ENCODE peak calls at places on chromosomes 7 and 10, in eight cellular contexts. W, K, N, I, O, C, A and Z are unnamed samples. For H3K36me3, the result is how much of the 10 kb centered on the place peaks cover.

GRCh38 chr7:111560773-111561658 is 1.3 kb downstream of the IMMP2L start:
- DNase-seq in O (no peak), I (no peak), K (no peak), C (peak), N (peak), W (peak), A (no peak), Z (peak)

GRCh38 chr10:16609195-16609594 is 87.5 kb upstream of the C1QL3 start:
- DNase-seq in I (no peak), C (no peak), N (no peak), A (no peak), O (no peak), K (no peak), W (no peak), Z (no peak)

GRCh38 chr10:51472154-51472553 is 227.2 kb downstream of the CSTF2T start:
- DNase-seq in W (no peak), C (no peak), I (no peak), K (no peak), O (no peak), N (no peak), A (no peak), Z (no peak)

GRCh38 chr10:3668961-3669330 is 116.1 kb downstream of the KLF6 start:
- DNase-seq in K (no peak), A (no peak), O (no peak), N (no peak), C (no peak), W (no peak), I (no peak), Z (no peak)

GRCh38 chr10:57948796-57949195 is 318.9 kb downstream of the IPMK start:
- DNase-seq in C (no peak), O (no peak), I (no peak), K (no peak), N (no peak), A (no peak), W (no peak), Z (no peak)

GRCh38 chr10:24872049-24872789 is 80.2 kb downstream of the PRTFDC1 start:
- DNase-seq in W (peak), N (peak), I (no peak), K (no peak), A (no peak), C (no peak), O (no peak), Z (no peak)

GRCh38 chr10:89062861-89063260 is 72.3 kb downstream of the FAS start:
- DNase-seq in I (peak), C (no peak), K (no peak), N (no peak), A (no peak), W (no peak), O (no peak), Z (no peak)

GRCh38 chr10:109427421-109427820 is 495.9 kb downstream of the XPNPEP1 start:
- DNase-seq in O (no peak), N (no peak), K (no peak), C (no peak), I (no peak), A (no peak), W (peak), Z (no peak)

GRCh38 chr7:129376076-129376777 is 58.0 kb upstream of the STRIP2 start:
- DNase-seq in K (peak), I (peak), C (peak), A (no peak), O (peak), N (peak), W (peak), Z (no peak)

GRCh38 chr7:2520131-2520807 is 695 bp downstream of the LFNG start:
- DNase-seq in N (peak), W (no peak), C (peak), O (no peak), K (no peak), I (peak), A (no peak), Z (no peak)

GRCh38 chr7:44201813-44202212 is 1.0 kb downstream of the YKT6 start:
- DNase-seq in C (no peak), A (no peak), K (no peak), N (no peak), I (no peak), W (peak), O (no peak), Z (no peak)

GRCh38 chr7:378551-379455 is 88.8 kb downstream of the FOXL3 start:
- DNase-seq in K (no peak), O (no peak), A (peak), C (peak), N (no peak), W (no peak), I (peak), Z (no peak)

GRCh38 chr7:7920056-7920455 is 48.5 kb upstream of the GLCCI1 start:
- DNase-seq in N (no peak), W (no peak), I (no peak), K (no peak), C (no peak), A (no peak), O (no peak), Z (no peak)
- H3K4me3 ChIP-seq in N (no peak), W (no peak), I (no peak), K (no peak), C (peak), A (no peak), O (no peak), Z (no peak)

DNA sequence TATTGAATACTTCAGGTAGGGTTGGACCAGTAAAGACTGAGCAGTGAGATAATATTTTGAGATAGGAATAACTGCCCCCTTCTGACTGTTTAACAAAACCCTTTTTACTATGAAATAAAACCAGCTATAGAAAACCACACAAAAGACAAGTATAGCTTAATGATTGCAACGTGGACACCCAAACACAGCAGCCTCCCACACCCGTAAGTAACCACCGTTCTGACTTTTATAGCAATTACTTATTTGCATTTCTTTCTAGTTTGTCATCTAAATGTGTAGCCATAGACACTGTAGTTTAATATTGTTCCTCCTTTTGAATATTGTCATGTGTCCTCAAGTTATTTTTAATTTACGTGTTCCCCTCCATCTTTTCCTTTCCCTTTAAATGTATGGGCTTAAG is 42.9 kb upstream of the SYPL1 start:
- DNase-seq in N (no peak), I (no peak), O (no peak), C (no peak), K (no peak), A (no peak), W (no peak), Z (no peak)
- H3K27ac ChIP-seq in N (no peak), I (no peak), O (no peak), C (no peak), K (no peak), A (no peak), W (no peak), Z (no peak)

GRCh38 chr10:119166111-119166500 is 592 bp upstream of the SFXN4 start:
- DNase-seq in N (no peak), K (no peak), I (no peak), A (peak), O (no peak), C (no peak), W (no peak), Z (no peak)
- H3K36me3 ChIP-seq in N (under half), K (under half), I (under half), A (under half), O (under half), C (under half), W (under half), Z (under half)

GRCh38 chr10:79350407-79351154 is 3.3 kb downstream of the PPIF start:
- DNase-seq in W (no peak), A (peak), C (no peak), N (no peak), K (no peak), O (no peak), I (no peak), Z (no peak)
- H3K4me3 ChIP-seq in W (no peak), A (no peak), C (no peak), N (no peak), K (no peak), O (no peak), I (no peak), Z (no peak)

DNA sequence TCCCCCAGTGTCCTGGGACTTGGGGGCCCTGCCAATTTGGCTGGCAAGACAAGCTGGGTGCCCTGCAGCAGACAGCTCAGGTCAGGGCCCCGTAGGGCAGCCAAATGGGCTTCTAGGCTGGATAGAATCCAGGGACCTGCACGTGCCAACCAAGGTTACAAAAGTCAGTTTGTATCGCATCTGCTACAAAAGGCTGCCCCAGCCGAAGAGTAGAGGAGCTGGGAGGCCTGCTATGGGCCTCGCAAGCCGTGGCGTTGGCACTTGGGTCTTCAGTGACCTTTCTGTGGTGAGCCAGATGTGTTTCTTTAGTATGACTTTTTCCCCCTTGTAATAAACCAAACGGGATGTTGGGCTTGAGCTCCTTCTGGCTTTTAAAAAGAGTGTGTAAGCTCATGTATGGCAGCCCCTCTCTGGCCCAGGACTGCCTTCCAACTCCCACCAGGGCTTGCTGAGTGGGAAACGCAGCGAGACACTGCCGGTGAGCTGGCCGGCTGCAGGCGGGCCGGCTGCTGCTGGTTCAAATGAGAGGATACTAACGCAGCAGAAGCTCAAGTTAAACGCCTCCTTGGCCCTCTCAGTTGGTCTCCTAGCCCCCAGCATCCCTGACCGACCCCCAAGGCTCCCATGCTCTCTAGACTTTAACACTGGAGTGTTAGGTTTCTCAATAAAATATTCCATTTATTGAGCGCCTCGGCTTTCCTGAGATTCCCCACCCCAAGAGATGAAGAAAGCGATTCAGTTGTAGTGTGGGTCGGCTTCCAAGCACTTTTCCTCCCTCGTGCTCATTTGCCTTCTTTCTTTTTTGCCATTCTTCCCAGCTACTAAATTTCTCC is 3.1 kb upstream of the HOXA10 start:
- DNase-seq in O (no peak), N (no peak), W (no peak), C (no peak), A (peak), I (no peak), K (no peak), Z (no peak)
- H3K27ac ChIP-seq in O (no peak), N (no peak), W (peak), C (no peak), A (peak), I (no peak), K (no peak), Z (no peak)

GRCh38 chr10:96269438-96270300 is 1.7 kb downstream of the BLNK start:
- DNase-seq in N (no peak), I (no peak), C (peak), K (no peak), W (no peak), A (no peak), O (no peak), Z (no peak)
- H3K36me3 ChIP-seq in N (under half), I (under half), C (under half), K (under half), W (under half), A (under half), O (under half), Z (under half)

GRCh38 chr10:70459061-70459770 is 17.7 kb upstream of the NODAL start:
- DNase-seq in K (no peak), W (no peak), O (no peak), I (no peak), A (peak), C (no peak), N (peak), Z (no peak)
- H3K4me3 ChIP-seq in K (no peak), W (no peak), O (no peak), I (no peak), A (peak), C (no peak), N (no peak), Z (peak)

DNA sequence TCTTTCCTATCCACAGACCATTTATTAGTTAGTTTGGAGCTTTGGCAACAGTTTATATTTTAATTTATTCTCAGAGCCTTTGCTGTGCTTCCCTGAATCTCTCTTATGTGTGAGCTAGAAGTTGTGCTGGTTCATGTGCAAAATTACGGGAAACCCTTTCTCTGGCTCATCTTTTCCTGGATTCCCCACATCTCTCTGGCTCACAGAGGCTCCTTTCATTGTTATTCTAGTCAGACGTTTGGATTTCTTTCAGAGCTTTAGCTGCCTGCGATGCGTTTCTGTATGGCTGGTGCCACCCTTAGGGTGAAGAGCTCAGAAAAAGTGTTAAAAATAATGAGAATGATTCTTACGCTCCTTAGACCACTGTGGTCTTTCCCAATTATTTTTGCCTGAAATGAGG is 53.3 kb downstream of the TPST1 start:
- DNase-seq in K (no peak), N (no peak), C (no peak), I (no peak), A (no peak), W (no peak), O (no peak), Z (no peak)
- H3K27ac ChIP-seq in K (no peak), N (no peak), C (no peak), I (no peak), A (peak), W (no peak), O (no peak), Z (no peak)

DNA sequence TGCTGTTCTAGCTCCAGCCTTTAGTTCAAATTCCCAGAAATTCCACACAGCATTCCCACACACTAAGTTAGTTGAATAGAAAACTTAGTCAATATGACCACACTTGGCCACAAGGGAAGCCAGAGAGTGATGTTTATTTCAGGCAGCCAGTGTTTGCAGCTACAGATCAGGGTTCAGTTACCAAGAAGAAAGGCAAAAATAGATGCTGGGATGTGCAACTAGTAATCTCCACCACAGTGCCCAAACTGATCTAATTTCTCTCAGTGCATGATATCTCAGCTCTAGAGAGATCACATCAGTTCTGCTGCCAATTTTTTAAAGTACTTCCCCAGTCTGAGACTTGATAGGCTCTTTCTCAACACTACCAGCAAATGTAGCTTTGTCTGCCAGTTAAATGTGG is 17.6 kb downstream of the SLF2 start:
- DNase-seq in C (no peak), K (no peak), N (peak), O (no peak), I (no peak), A (no peak), W (peak), Z (no peak)
- H3K36me3 ChIP-seq in C (under half), K (half or more), N (half or more), O (under half), I (under half), A (half or more), W (half or more), Z (under half)

DNA sequence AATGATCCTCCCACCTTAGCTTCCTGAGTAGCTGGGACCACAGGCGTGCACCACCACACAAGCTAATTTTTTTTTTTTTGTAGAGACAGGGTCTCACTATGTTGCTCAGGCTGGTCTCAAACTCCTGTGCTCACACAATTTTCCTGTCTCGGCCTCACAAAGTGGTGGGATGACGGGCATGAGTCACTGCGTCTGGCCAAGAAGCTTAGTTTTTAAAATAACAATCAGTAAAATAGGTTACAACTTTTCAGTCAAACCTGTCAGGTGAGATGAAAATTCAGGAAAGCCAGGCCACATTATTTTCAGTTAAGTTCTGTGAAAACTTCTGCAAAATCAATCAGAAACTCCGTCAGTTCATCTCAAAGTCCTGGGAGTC is 55.4 kb downstream of the FAM241B start:
- DNase-seq in K (no peak), W (no peak), A (no peak), I (no peak), O (no peak), C (no peak), N (no peak), Z (no peak)
- H3K4me3 ChIP-seq in K (no peak), W (no peak), A (no peak), I (no peak), O (no peak), C (no peak), N (no peak), Z (no peak)